ENCODE peak calls at places on chromosomes 6 and 20, in ten cellular contexts. One of them, this sample, is unnamed.

GRCh38 chr6:108589244-108589730 is 28.6 kb downstream of the FOXO3 start:
- DNase-seq in activated T-cell treated with anti-CD3 and anti-CD28 coated beads for 1 hour: no peak
- DNase-seq in activated CD4-positive, alpha-beta T cell treated with anti-CD3 and anti-CD28 coated beads, Interleukin-2, amount 50 U/mL, for 24 hours: no peak
- DNase-seq in Caki2: peak
- DNase-seq in ecto neural progenitor cell: peak
- DNase-seq in NCI-H2081: no peak
- DNase-seq in epithelial cell of esophagus: peak
- DNase-seq in AG08396: peak
- DNase-seq in RWPE1: peak
- DNase-seq in D341Med: no peak
- DNase-seq in this sample: peak

GRCh38 chr6:37343248-37343647 is 10.5 kb upstream of the RNF8 start:
- DNase-seq in activated CD4-positive, alpha-beta T cell treated with anti-CD3 and anti-CD28 coated beads, Interleukin-2, amount 50 U/mL, for 24 hours: no peak
- DNase-seq in epithelial cell of esophagus: no peak
- DNase-seq in AG08396: no peak
- DNase-seq in D341Med: no peak
- DNase-seq in activated T-cell treated with anti-CD3 and anti-CD28 coated beads for 1 hour: no peak
- DNase-seq in Caki2: no peak
- DNase-seq in ecto neural progenitor cell: no peak
- DNase-seq in RWPE1: no peak
- DNase-seq in NCI-H2081: no peak
- DNase-seq in this sample: no peak

GRCh38 chr20:40711078-40711477 is 22.0 kb upstream of the MAFB start:
- DNase-seq in D341Med: no peak
- DNase-seq in Caki2: no peak
- DNase-seq in RWPE1: no peak
- DNase-seq in NCI-H2081: no peak
- DNase-seq in activated CD4-positive, alpha-beta T cell treated with anti-CD3 and anti-CD28 coated beads, Interleukin-2, amount 50 U/mL, for 24 hours: no peak
- DNase-seq in activated T-cell treated with anti-CD3 and anti-CD28 coated beads for 1 hour: no peak
- DNase-seq in epithelial cell of esophagus: no peak
- DNase-seq in AG08396: no peak
- DNase-seq in ecto neural progenitor cell: no peak
- DNase-seq in this sample: no peak

GRCh38 chr6:151351731-151352130 is 39.6 kb downstream of the ZBTB2 start:
- DNase-seq in D341Med: no peak
- DNase-seq in AG08396: no peak
- DNase-seq in RWPE1: no peak
- DNase-seq in NCI-H2081: no peak
- DNase-seq in epithelial cell of esophagus: no peak
- DNase-seq in activated CD4-positive, alpha-beta T cell treated with anti-CD3 and anti-CD28 coated beads, Interleukin-2, amount 50 U/mL, for 24 hours: no peak
- DNase-seq in ecto neural progenitor cell: no peak
- DNase-seq in Caki2: no peak
- DNase-seq in activated T-cell treated with anti-CD3 and anti-CD28 coated beads for 1 hour: no peak
- DNase-seq in this sample: no peak

GRCh38 chr6:136103101-136103688 is 146.9 kb downstream of the MTFR2 start:
- DNase-seq in RWPE1: no peak
- DNase-seq in activated CD4-positive, alpha-beta T cell treated with anti-CD3 and anti-CD28 coated beads, Interleukin-2, amount 50 U/mL, for 24 hours: no peak
- DNase-seq in epithelial cell of esophagus: no peak
- DNase-seq in activated T-cell treated with anti-CD3 and anti-CD28 coated beads for 1 hour: no peak
- DNase-seq in Caki2: no peak
- DNase-seq in ecto neural progenitor cell: no peak
- DNase-seq in D341Med: no peak
- DNase-seq in NCI-H2081: peak
- DNase-seq in AG08396: no peak
- DNase-seq in this sample: no peak

GRCh38 chr6:88730602-88731001 is 232.8 kb downstream of the RNGTT start:
- DNase-seq in NCI-H2081: no peak
- DNase-seq in AG08396: no peak
- DNase-seq in RWPE1: peak
- DNase-seq in epithelial cell of esophagus: peak
- DNase-seq in activated T-cell treated with anti-CD3 and anti-CD28 coated beads for 1 hour: no peak
- DNase-seq in Caki2: peak
- DNase-seq in D341Med: no peak
- DNase-seq in ecto neural progenitor cell: no peak
- DNase-seq in activated CD4-positive, alpha-beta T cell treated with anti-CD3 and anti-CD28 coated beads, Interleukin-2, amount 50 U/mL, for 24 hours: no peak
- DNase-seq in this sample: peak

GRCh38 chr6:27865952-27866369 is 46.2 kb downstream of the OR2B2 start:
- DNase-seq in NCI-H2081: no peak
- DNase-seq in Caki2: no peak
- DNase-seq in AG08396: no peak
- DNase-seq in epithelial cell of esophagus: peak
- DNase-seq in activated CD4-positive, alpha-beta T cell treated with anti-CD3 and anti-CD28 coated beads, Interleukin-2, amount 50 U/mL, for 24 hours: no peak
- DNase-seq in RWPE1: no peak
- DNase-seq in activated T-cell treated with anti-CD3 and anti-CD28 coated beads for 1 hour: no peak
- DNase-seq in D341Med: no peak
- DNase-seq in ecto neural progenitor cell: peak
- DNase-seq in this sample: no peak

GRCh38 chr20:62864207-62864606 is 2.6 kb upstream of the TCFL5 start:
- DNase-seq in ecto neural progenitor cell: no peak
- DNase-seq in RWPE1: no peak
- DNase-seq in activated T-cell treated with anti-CD3 and anti-CD28 coated beads for 1 hour: no peak
- DNase-seq in epithelial cell of esophagus: no peak
- DNase-seq in NCI-H2081: no peak
- DNase-seq in Caki2: no peak
- DNase-seq in activated CD4-positive, alpha-beta T cell treated with anti-CD3 and anti-CD28 coated beads, Interleukin-2, amount 50 U/mL, for 24 hours: no peak
- DNase-seq in AG08396: no peak
- DNase-seq in D341Med: no peak
- DNase-seq in this sample: no peak

GRCh38 chr6:18147160-18147559 is 7.7 kb downstream of the TPMT start:
- DNase-seq in RWPE1: peak
- DNase-seq in activated T-cell treated with anti-CD3 and anti-CD28 coated beads for 1 hour: no peak
- DNase-seq in activated CD4-positive, alpha-beta T cell treated with anti-CD3 and anti-CD28 coated beads, Interleukin-2, amount 50 U/mL, for 24 hours: no peak
- DNase-seq in Caki2: peak
- DNase-seq in epithelial cell of esophagus: peak
- DNase-seq in ecto neural progenitor cell: no peak
- DNase-seq in NCI-H2081: no peak
- DNase-seq in AG08396: no peak
- DNase-seq in D341Med: no peak
- DNase-seq in this sample: peak

GRCh38 chr6:45420909-45421699 is 43.4 kb upstream of the SUPT3H start:
- DNase-seq in activated CD4-positive, alpha-beta T cell treated with anti-CD3 and anti-CD28 coated beads, Interleukin-2, amount 50 U/mL, for 24 hours: no peak
- DNase-seq in NCI-H2081: no peak
- DNase-seq in D341Med: no peak
- DNase-seq in Caki2: no peak
- DNase-seq in activated T-cell treated with anti-CD3 and anti-CD28 coated beads for 1 hour: no peak
- DNase-seq in RWPE1: no peak
- DNase-seq in ecto neural progenitor cell: no peak
- DNase-seq in epithelial cell of esophagus: no peak
- DNase-seq in AG08396: peak
- DNase-seq in this sample: no peak

GRCh38 chr20:37615507-37616425 is 78.1 kb upstream of the CTNNBL1 start:
- DNase-seq in activated CD4-positive, alpha-beta T cell treated with anti-CD3 and anti-CD28 coated beads, Interleukin-2, amount 50 U/mL, for 24 hours: peak
- DNase-seq in RWPE1: no peak
- DNase-seq in epithelial cell of esophagus: peak
- DNase-seq in activated T-cell treated with anti-CD3 and anti-CD28 coated beads for 1 hour: peak
- DNase-seq in NCI-H2081: peak
- DNase-seq in D341Med: peak
- DNase-seq in ecto neural progenitor cell: no peak
- DNase-seq in AG08396: no peak
- DNase-seq in Caki2: peak
- DNase-seq in this sample: peak

GRCh38 chr6:75855047-75855446 is 106.0 kb downstream of the MYO6 start:
- DNase-seq in activated CD4-positive, alpha-beta T cell treated with anti-CD3 and anti-CD28 coated beads, Interleukin-2, amount 50 U/mL, for 24 hours: no peak
- DNase-seq in NCI-H2081: no peak
- DNase-seq in RWPE1: peak
- DNase-seq in activated T-cell treated with anti-CD3 and anti-CD28 coated beads for 1 hour: no peak
- DNase-seq in Caki2: peak
- DNase-seq in AG08396: peak
- DNase-seq in epithelial cell of esophagus: peak
- DNase-seq in ecto neural progenitor cell: no peak
- DNase-seq in D341Med: peak
- DNase-seq in this sample: no peak

GRCh38 chr20:59013959-59014608 is 5.1 kb upstream of the TUBB1 start:
- DNase-seq in NCI-H2081: no peak
- DNase-seq in AG08396: no peak
- DNase-seq in activated CD4-positive, alpha-beta T cell treated with anti-CD3 and anti-CD28 coated beads, Interleukin-2, amount 50 U/mL, for 24 hours: no peak
- DNase-seq in epithelial cell of esophagus: no peak
- DNase-seq in activated T-cell treated with anti-CD3 and anti-CD28 coated beads for 1 hour: no peak
- DNase-seq in ecto neural progenitor cell: no peak
- DNase-seq in Caki2: no peak
- DNase-seq in D341Med: no peak
- DNase-seq in RWPE1: no peak
- DNase-seq in this sample: no peak

GRCh38 chr6:142846883-142847287 is 98.1 kb downstream of the HIVEP2 start:
- DNase-seq in activated CD4-positive, alpha-beta T cell treated with anti-CD3 and anti-CD28 coated beads, Interleukin-2, amount 50 U/mL, for 24 hours: no peak
- DNase-seq in RWPE1: peak
- DNase-seq in Caki2: peak
- DNase-seq in NCI-H2081: no peak
- DNase-seq in epithelial cell of esophagus: peak
- DNase-seq in D341Med: no peak
- DNase-seq in ecto neural progenitor cell: no peak
- DNase-seq in AG08396: peak
- DNase-seq in activated T-cell treated with anti-CD3 and anti-CD28 coated beads for 1 hour: no peak
- DNase-seq in this sample: peak

GRCh38 chr6:125995972-125996580 is 9.7 kb downstream of the TRMT11 start:
- DNase-seq in epithelial cell of esophagus: peak
- DNase-seq in RWPE1: peak
- DNase-seq in Caki2: peak
- DNase-seq in activated CD4-positive, alpha-beta T cell treated with anti-CD3 and anti-CD28 coated beads, Interleukin-2, amount 50 U/mL, for 24 hours: peak
- DNase-seq in activated T-cell treated with anti-CD3 and anti-CD28 coated beads for 1 hour: peak
- DNase-seq in D341Med: peak
- DNase-seq in AG08396: peak
- DNase-seq in ecto neural progenitor cell: peak
- DNase-seq in NCI-H2081: peak
- DNase-seq in this sample: peak

GRCh38 chr6:44855562-44856494 is 468.3 kb downstream of the CDC5L start:
- DNase-seq in activated T-cell treated with anti-CD3 and anti-CD28 coated beads for 1 hour: no peak
- DNase-seq in ecto neural progenitor cell: no peak
- DNase-seq in RWPE1: no peak
- DNase-seq in epithelial cell of esophagus: no peak
- DNase-seq in AG08396: no peak
- DNase-seq in Caki2: no peak
- DNase-seq in activated CD4-positive, alpha-beta T cell treated with anti-CD3 and anti-CD28 coated beads, Interleukin-2, amount 50 U/mL, for 24 hours: no peak
- DNase-seq in D341Med: no peak
- DNase-seq in NCI-H2081: no peak
- DNase-seq in this sample: no peak

GRCh38 chr20:32473231-32474008 is 111.7 kb downstream of the NOL4L start:
- DNase-seq in AG08396: no peak
- DNase-seq in Caki2: no peak
- DNase-seq in NCI-H2081: no peak
- DNase-seq in activated T-cell treated with anti-CD3 and anti-CD28 coated beads for 1 hour: no peak
- DNase-seq in D341Med: no peak
- DNase-seq in RWPE1: no peak
- DNase-seq in ecto neural progenitor cell: peak
- DNase-seq in activated CD4-positive, alpha-beta T cell treated with anti-CD3 and anti-CD28 coated beads, Interleukin-2, amount 50 U/mL, for 24 hours: no peak
- DNase-seq in epithelial cell of esophagus: no peak
- DNase-seq in this sample: no peak